ENCODE peak calls at places on chromosomes 5 and 9, in four cellular contexts. D, Q, Z and G are unnamed samples.

GRCh38 chr9:2209400-2209799 is 194.3 kb downstream of the SMARCA2 start:
- DNase-seq in D (no peak), Q (no peak), Z (no peak), G (peak)

GRCh38 chr5:58759745-58760144 is 176.9 kb downstream of the RAB3C start:
- DNase-seq in D (no peak), Q (no peak), Z (no peak), G (no peak)

GRCh38 chr5:78518365-78519197 is 130.0 kb downstream of the LHFPL2 start:
- DNase-seq in D (no peak), Q (peak), Z (no peak), G (peak)

GRCh38 chr5:4994994-4995393 is 145.1 kb upstream of the ADAMTS16 start:
- DNase-seq in D (no peak), Q (no peak), Z (no peak), G (peak)

GRCh38 chr5:80655231-80655784 is 525 bp upstream of the DHFR start:
- DNase-seq in D (no peak), Q (no peak), Z (no peak), G (peak)

GRCh38 chr9:98168952-98169488 is 23.4 kb downstream of the CORO2A start:
- DNase-seq in D (no peak), Q (peak), Z (peak), G (peak)

GRCh38 chr5:1973391-1974013 is 90.8 kb upstream of the IRX4 start:
- DNase-seq in D (peak), Q (no peak), Z (peak), G (no peak)

GRCh38 chr9:126423022-126423708 is 96.5 kb downstream of the MVB12B start:
- DNase-seq in D (no peak), Q (no peak), Z (no peak), G (no peak)

GRCh38 chr5:115194671-115195070 is 25.0 kb upstream of the TRIM36 start:
- DNase-seq in D (no peak), Q (no peak), Z (no peak), G (no peak)

GRCh38 chr5:74953601-74953960 is 87.4 kb upstream of the FAM169A start:
- DNase-seq in D (no peak), Q (no peak), Z (no peak), G (no peak)

GRCh38 chr5:149310947-149311675 is 34.2 kb upstream of the GRPEL2 start:
- DNase-seq in D (no peak), Q (peak), Z (no peak), G (peak)

GRCh38 chr5:116853992-116854391 is 279.4 kb upstream of the SEMA6A start:
- DNase-seq in D (no peak), Q (no peak), Z (no peak), G (no peak)

DNA sequence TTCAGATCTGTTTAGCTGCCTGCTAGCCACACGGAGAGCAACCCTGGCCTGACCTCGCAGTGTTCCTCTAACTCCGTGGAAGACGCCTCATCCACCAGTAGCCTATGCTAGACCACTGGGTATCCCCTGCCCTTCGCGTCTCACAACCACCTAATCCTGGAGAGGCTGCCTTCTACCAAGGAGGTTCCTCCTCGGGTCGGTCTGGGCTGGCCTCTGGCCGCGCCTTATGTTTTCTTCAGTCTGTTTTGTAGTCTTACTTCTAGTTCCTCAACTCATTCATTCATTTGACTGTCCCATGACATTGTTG is 1.6 kb upstream of the TPM2 start:
- DNase-seq in D (no peak), Q (peak), Z (peak), G (peak)
- TF ChIP-seq EZH2phosphoT487 in D (no peak), Q (no peak), Z (no peak), G (no peak)

DNA sequence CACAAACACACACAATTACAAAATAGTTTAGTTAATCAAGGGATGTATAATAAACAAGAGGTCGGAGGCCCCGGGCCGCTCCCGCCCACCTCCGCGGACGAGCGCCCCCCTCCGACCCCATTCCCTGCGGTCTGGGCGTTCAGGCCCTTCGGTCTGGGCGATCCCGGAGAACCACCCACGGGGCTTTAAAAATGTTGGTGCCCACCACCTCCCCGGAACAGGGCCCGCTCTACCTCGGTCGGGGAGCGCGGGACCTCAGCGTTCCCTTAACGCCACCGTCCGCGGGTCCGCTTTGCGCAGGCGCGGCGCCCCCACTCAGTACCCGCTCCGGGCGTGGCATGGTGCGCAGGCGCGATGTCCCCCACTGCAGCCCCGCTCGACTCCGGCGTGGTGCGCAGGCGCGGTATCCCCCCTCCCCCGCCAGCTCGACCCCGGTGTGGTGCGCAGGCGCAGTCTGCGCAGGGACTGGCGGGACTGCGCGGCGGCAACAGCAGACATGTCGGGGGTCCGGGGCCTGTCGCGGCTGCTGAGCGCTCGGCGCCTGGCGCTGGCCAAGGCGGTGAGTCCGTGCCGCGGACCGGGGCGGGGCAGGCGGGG is at the start of the genes CCDC127 and SDHA:
- DNase-seq in D (peak), Q (peak), Z (peak), G (peak)
- TF ChIP-seq CTCF in D (peak), Q (peak), Z (peak), G (peak)

GRCh38 chr9:35791321-35791921 is at the start of gene NPR2:
- DNase-seq in D (no peak), Q (peak), Z (peak), G (no peak)
- TF ChIP-seq EZH2phosphoT487 in D (no peak), Q (no peak), Z (no peak), G (no peak)

GRCh38 chr9:70517926-70518325 is 103.5 kb upstream of the KLF9 start:
- DNase-seq in D (no peak), Q (no peak), Z (no peak), G (no peak)
- TF ChIP-seq CTCF in D (no peak), Q (no peak), Z (no peak), G (no peak)

GRCh38 chr9:76580188-76580587 is 121.2 kb downstream of the GCNT1 start:
- DNase-seq in D (no peak), Q (no peak), Z (no peak), G (no peak)
- TF ChIP-seq EZH2phosphoT487 in D (no peak), Q (no peak), Z (no peak), G (no peak)

GRCh38 chr5:113660848-113661247 is 147.4 kb downstream of the YTHDC2 start:
- DNase-seq in D (no peak), Q (no peak), Z (no peak), G (no peak)

DNA sequence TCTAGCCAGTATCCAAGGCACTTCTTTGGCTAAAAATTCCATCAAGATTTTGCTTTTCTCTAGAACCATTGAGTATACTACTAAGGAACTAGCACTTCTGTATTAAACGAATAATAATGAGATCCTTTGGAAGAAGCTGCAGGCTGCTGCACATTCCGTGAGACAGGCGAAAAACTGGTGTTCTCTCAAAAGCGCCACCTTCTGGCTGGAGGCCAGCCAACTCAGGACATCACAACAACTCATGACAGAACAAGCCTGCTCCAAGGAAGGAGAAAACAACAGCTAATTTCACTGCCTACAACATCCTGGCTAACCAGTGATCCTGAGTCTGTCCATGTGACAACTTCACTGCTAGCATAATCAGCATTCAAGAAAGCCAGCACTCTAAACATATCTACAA is 150.4 kb downstream of the YTHDC2 start:
- DNase-seq in D (peak), Q (peak), Z (peak), G (peak)
- TF ChIP-seq CTCF in D (peak), Q (peak), Z (peak), G (peak)

GRCh38 chr5:96565843-96566242 is 96.3 kb upstream of the CAST start:
- DNase-seq in D (no peak), Q (peak), Z (peak), G (peak)
- TF ChIP-seq EZH2phosphoT487 in D (no peak), Q (no peak), Z (no peak), G (no peak)